ENCODE peak calls at places on chromosomes 11 and 22, in seven cellular contexts. E, Q, M, L, C, R and H are unnamed samples.
A peak's percentile ranks its signal among the peaks of the same experiment; 100 is the strongest.

GRCh38 chr11:115924744-115925567 is 420.7 kb upstream of the CADM1 start:
- DNase-seq in L (no peak), C (peak; percentile 7), M (no peak), R (no peak), E (no peak), Q (no peak), H (no peak)

GRCh38 chr22:33958741-33959140 is 38.5 kb upstream of the LARGE1 start:
- DNase-seq in C (no peak), E (no peak), M (no peak), R (no peak), L (no peak), Q (no peak), H (no peak)

GRCh38 chr22:41305646-41306045 is 4.3 kb downstream of the ZC3H7B start:
- DNase-seq in Q (peak; percentile 40), R (no peak), C (peak; percentile 62), M (no peak), E (no peak), L (no peak), H (no peak)

GRCh38 chr22:30159561-30160353 is 79.5 kb downstream of the HORMAD2 start:
- DNase-seq in C (peak; percentile 40), R (peak; percentile 65), M (no peak), E (no peak), Q (peak; percentile 85), L (no peak), H (no peak)

GRCh38 chr11:32118025-32118974 is 27.4 kb downstream of the RCN1 start:
- DNase-seq in L (no peak), R (no peak), M (no peak), E (no peak), C (peak; percentile 46), Q (peak; percentile 54), H (no peak)

GRCh38 chr11:10325398-10326079 is 20.7 kb downstream of the ADM start:
- DNase-seq in E (no peak), R (no peak), Q (peak; percentile 85), C (no peak), M (no peak), L (no peak), H (no peak)

GRCh38 chr11:121810291-121810690 is 305.7 kb downstream of the BLID start:
- DNase-seq in Q (peak; percentile 32), M (no peak), L (no peak), C (no peak), R (no peak), E (no peak), H (no peak)

GRCh38 chr11:34052608-34053160 is 1.2 kb downstream of the CAPRIN1 start:
- DNase-seq in L (peak; percentile 36), Q (no peak), M (peak; percentile 29), E (peak; percentile 47), C (no peak), R (peak; percentile 68), H (peak; percentile 56)

GRCh38 chr22:20537325-20537756 is 29.9 kb downstream of the MED15 start:
- DNase-seq in Q (no peak), R (peak; percentile 7), C (no peak), M (no peak), E (no peak), L (no peak), H (no peak)

GRCh38 chr22:40224702-40225101 is 47.0 kb downstream of the TNRC6B start:
- DNase-seq in R (no peak), E (no peak), C (no peak), Q (no peak), L (no peak), M (no peak), H (no peak)

GRCh38 chr22:46907578-46908215 is 145.2 kb downstream of the TBC1D22A start:
- DNase-seq in L (no peak), C (no peak), R (no peak), Q (no peak), E (peak; percentile 43), M (no peak), H (no peak)

GRCh38 chr11:77071077-77071476 is 4.3 kb downstream of the CAPN5 start:
- DNase-seq in C (no peak), E (no peak), R (no peak), Q (no peak), L (no peak), M (no peak), H (no peak)

GRCh38 chr11:131281316-131281715 is 89.1 kb upstream of the NTM start:
- DNase-seq in C (no peak), M (no peak), E (no peak), Q (no peak), R (no peak), L (no peak), H (no peak)

GRCh38 chr11:33616552-33616951 is 84.1 kb downstream of the C11orf91 start:
- DNase-seq in L (no peak), E (no peak), M (no peak), R (no peak), C (no peak), Q (no peak), H (no peak)

GRCh38 chr22:49996532-49997220 is 15.9 kb downstream of the IL17REL start:
- DNase-seq in C (no peak), M (no peak), R (no peak), L (no peak), E (no peak), Q (no peak), H (peak; percentile 64)

GRCh38 chr11:111417766-111418435 is 38.8 kb upstream of the POU2AF1 start:
- DNase-seq in C (no peak), L (no peak), Q (peak; percentile 60), E (no peak), R (no peak), M (no peak), H (no peak)

GRCh38 chr22:41500303-41500702 is 31.4 kb downstream of the ACO2 start:
- DNase-seq in R (no peak), L (no peak), E (no peak), C (no peak), M (no peak), Q (no peak), H (no peak)

GRCh38 chr11:7890417-7891179 is 40.5 kb downstream of the OR10A6 start:
- DNase-seq in E (no peak), M (no peak), R (no peak), L (no peak), C (no peak), Q (no peak), H (no peak)

GRCh38 chr22:42473484-42474193 is 41.4 kb upstream of the NFAM1 start:
- DNase-seq in M (no peak), E (no peak), C (peak; percentile 17), R (no peak), L (no peak), Q (peak; percentile 77), H (peak; percentile 58)

GRCh38 chr22:36323855-36324331 is 63.9 kb downstream of the MYH9 start:
- DNase-seq in L (no peak), M (no peak), E (no peak), Q (peak; percentile 43), R (no peak), C (no peak), H (no peak)

GRCh38 chr11:3970101-3970500 is 114.6 kb downstream of the STIM1 start:
- DNase-seq in R (no peak), L (no peak), M (no peak), C (no peak), Q (no peak), E (no peak), H (no peak)

GRCh38 chr11:126111458-126112116 is 48.9 kb upstream of the CDON start:
- DNase-seq in Q (no peak), L (no peak), R (no peak), E (no peak), M (peak; percentile 89), C (no peak), H (no peak)

GRCh38 chr11:122220321-122220720 is 104.3 kb upstream of the BLID start:
- DNase-seq in E (no peak), M (no peak), R (no peak), C (no peak), Q (no peak), L (no peak), H (no peak)

GRCh38 chr11:82750643-82751139 is 17.0 kb upstream of the FAM181B start:
- DNase-seq in Q (no peak), C (no peak), E (no peak), L (no peak), M (no peak), R (no peak), H (no peak)

GRCh38 chr11:59866397-59866796 is at the start of gene TCN1:
- DNase-seq in Q (peak; percentile 3), R (no peak), L (no peak), C (peak; percentile 28), M (no peak), E (no peak), H (no peak)

GRCh38 chr11:2564588-2565440 is 120.0 kb downstream of the KCNQ1 start:
- DNase-seq in Q (no peak), M (no peak), E (no peak), R (no peak), C (no peak), L (no peak), H (no peak)
- H3K27me3 ChIP-seq in Q (no peaks in the 10 kb centered on the region), M (no peaks in the 10 kb centered on the region), E (peaks cover 35% of the 10 kb centered on the region), R (no peaks in the 10 kb centered on the region), C (no peaks in the 10 kb centered on the region), L (no peaks in the 10 kb centered on the region), H (peaks cover 5% of the 10 kb centered on the region)

GRCh38 chr11:16598032-16598431 is 140.4 kb upstream of the C11orf58 start:
- DNase-seq in C (no peak), R (no peak), L (no peak), E (no peak), M (no peak), Q (no peak), H (no peak)
- H3K27me3 ChIP-seq in C (no peaks in the 10 kb centered on the region), R (no peaks in the 10 kb centered on the region), L (no peaks in the 10 kb centered on the region), E (peaks cover 11% of the 10 kb centered on the region), M (peaks cover 5% of the 10 kb centered on the region), Q (peaks cover 58% of the 10 kb centered on the region), H (peaks cover 34% of the 10 kb centered on the region)

GRCh38 chr11:114052160-114052559 is 7.4 kb upstream of the ZBTB16 start:
- DNase-seq in Q (no peak), L (no peak), C (no peak), M (no peak), E (no peak), R (no peak), H (no peak)

GRCh38 chr11:114053406-114053805 is 6.1 kb upstream of the ZBTB16 start:
- DNase-seq in Q (peak; percentile 27), E (no peak), L (no peak), R (no peak), C (no peak), M (no peak), H (no peak)

GRCh38 chr11:114057147-114057546 is 2.4 kb upstream of the ZBTB16 start:
- DNase-seq in R (no peak), C (no peak), L (peak; percentile 48), Q (no peak), E (no peak), M (peak; percentile 79), H (no peak)

GRCh38 chr11:114056409-114056808 is 3.1 kb upstream of the ZBTB16 start:
- DNase-seq in C (no peak), R (no peak), Q (no peak), M (no peak), L (no peak), E (no peak), H (no peak)

GRCh38 chr11:114054830-114055229 is 4.7 kb upstream of the ZBTB16 start:
- DNase-seq in E (no peak), C (no peak), L (no peak), Q (no peak), R (no peak), M (no peak), H (no peak)
- H3K27me3 ChIP-seq in E (peaks cover 38% of the 10 kb centered on the region), C (peaks cover 47% of the 10 kb centered on the region), L (no peaks in the 10 kb centered on the region), Q (peaks cover 66% of the 10 kb centered on the region), R (no peaks in the 10 kb centered on the region), M (peaks cover 25% of the 10 kb centered on the region), H (peaks cover 34% of the 10 kb centered on the region)

DNA sequence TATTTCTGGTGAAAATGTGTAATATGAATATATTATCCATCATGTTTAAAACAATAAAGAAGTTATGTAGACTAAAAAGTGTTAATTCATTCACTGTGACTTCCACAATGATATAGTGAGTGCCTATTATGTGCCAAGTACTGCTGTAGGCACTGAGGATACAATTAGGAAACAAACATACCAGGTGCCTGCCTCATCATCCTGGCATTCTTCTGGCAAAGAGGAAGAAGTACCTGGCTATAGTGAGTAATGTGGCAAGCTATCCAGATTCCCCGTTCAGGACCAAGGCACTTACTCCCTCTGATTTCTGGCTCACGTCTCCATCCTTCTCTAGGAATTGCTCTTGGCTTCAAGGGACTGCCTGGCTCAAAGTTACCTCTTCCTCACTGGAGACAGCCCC is 77.5 kb upstream of the CLMP start:
- DNase-seq in Q (no peak), R (no peak), M (no peak), E (no peak), C (peak; percentile 50), L (no peak), H (no peak)
- H3K27me3 ChIP-seq in Q (no peaks in the 10 kb centered on the region), R (no peaks in the 10 kb centered on the region), M (peaks cover 6% of the 10 kb centered on the region), E (no peaks in the 10 kb centered on the region), C (no peaks in the 10 kb centered on the region), L (no peaks in the 10 kb centered on the region), H (no peaks in the 10 kb centered on the region)